ENCODE peak calls at places on chromosomes 12 and 14, in nine cellular contexts. T is EL; H is globus pallidus; P is astrocyte of the hippocampus; M is keratinocyte; K is NCI-H1417; B is stimulated activated CD8-positive, alpha-beta memory T cell treated with anti-CD3 and anti-CD28 coated beads, Interleukin-4, amount 100 ng/mL, for 1 hour; I is endothelial cell; S is fibroblast of lung. F is an unnamed sample.

GRCh38 chr12:3491938-3492867 is 1.2 kb downstream of the PRMT8 start:
- DNase-seq in P (peak; percentile 91), S (peak; percentile 53), B (no peak), T (peak; percentile 43), I (peak; percentile 87), H (no peak), M (peak; percentile 5), K (peak; percentile 85), F (no peak)

GRCh38 chr14:34853041-34853440 is 22.1 kb downstream of the BAZ1A start:
- DNase-seq in I (no peak), K (no peak), P (no peak), S (no peak), H (no peak), T (no peak), M (no peak), B (no peak), F (no peak)

GRCh38 chr14:35965425-35965824 is 139.3 kb downstream of the BRMS1L start:
- DNase-seq in T (no peak), H (peak; percentile 87), S (no peak), K (peak; percentile 63), I (no peak), M (no peak), P (peak; percentile 48), B (no peak), F (no peak)

GRCh38 chr14:85217412-85217811 is 312.5 kb upstream of the FLRT2 start:
- DNase-seq in P (peak; percentile 50), H (no peak), M (no peak), S (peak; percentile 74), I (no peak), K (peak; percentile 15), T (peak; percentile 58), B (no peak), F (no peak)

GRCh38 chr14:89165189-89165809 is 251.7 kb downstream of the FOXN3 start:
- DNase-seq in M (no peak), H (peak; percentile 42), K (no peak), B (no peak), I (peak; percentile 12), T (no peak), P (no peak), S (no peak), F (no peak)

GRCh38 chr14:69612014-69612758 is 790 bp downstream of the SUSD6 start:
- DNase-seq in H (peak; percentile 49), P (peak; percentile 48), B (no peak), T (peak; percentile 47), S (peak; percentile 29), K (peak; percentile 74), I (peak; percentile 39), M (no peak), F (no peak)

GRCh38 chr14:65224799-65225198 is 122.5 kb upstream of the MAX start:
- DNase-seq in S (no peak), P (peak; percentile 48), K (no peak), H (peak; percentile 90), T (no peak), B (no peak), I (no peak), M (no peak), F (no peak)

GRCh38 chr12:76226956-76227355 is 121.3 kb downstream of the BBS10 start:
- DNase-seq in P (no peak), H (no peak), S (no peak), T (no peak), K (no peak), I (no peak), M (peak; percentile 9), B (no peak), F (no peak)

GRCh38 chr12:70321182-70321581 is 44.9 kb upstream of the KCNMB4 start:
- DNase-seq in P (no peak), I (no peak), S (no peak), K (no peak), B (no peak), H (no peak), T (no peak), M (no peak), F (no peak)

GRCh38 chr12:109833307-109834189 is at the start of gene TRPV4:
- DNase-seq in H (no peak), I (peak; percentile 66), M (no peak), K (no peak), P (peak; percentile 62), B (no peak), S (peak; percentile 53), T (peak; percentile 34), F (no peak)

GRCh38 chr14:101557811-101558738 is 3.2 kb upstream of the DIO3 start:
- DNase-seq in M (no peak), T (no peak), S (no peak), K (no peak), H (no peak), P (no peak), I (no peak), B (no peak), F (no peak)

GRCh38 chr12:87814625-87815024 is 214.6 kb downstream of the C12orf50 start:
- DNase-seq in I (no peak), K (no peak), S (peak; percentile 85), T (no peak), H (no peak), M (no peak), B (no peak), P (peak; percentile 38), F (no peak)

GRCh38 chr14:73180385-73180805 is 44.1 kb downstream of the PSEN1 start:
- DNase-seq in S (peak; percentile 60), B (no peak), P (peak; percentile 42), K (no peak), T (peak; percentile 43), H (no peak), I (no peak), M (peak; percentile 15), F (peak; percentile 50)

GRCh38 chr12:1132309-1132708 is 141.3 kb downstream of the ERC1 start:
- DNase-seq in T (no peak), H (no peak), K (no peak), M (no peak), P (no peak), B (no peak), S (no peak), I (no peak), F (no peak)

GRCh38 chr12:49777800-49778748 is 36.7 kb downstream of the TMBIM6 start:
- DNase-seq in M (peak; percentile 26), P (peak; percentile 64), H (no peak), S (peak; percentile 20), K (peak; percentile 60), I (peak; percentile 72), T (peak; percentile 42), B (peak; percentile 66), F (no peak)

GRCh38 chr12:76697849-76698248 is 66.1 kb upstream of the ZDHHC17 start:
- DNase-seq in M (no peak), H (no peak), I (peak; percentile 35), B (no peak), T (no peak), K (no peak), S (no peak), P (no peak), F (no peak)

GRCh38 chr12:175250-175649 is 38.7 kb downstream of the SLC6A12 start:
- DNase-seq in I (no peak), P (peak; percentile 52), S (peak; percentile 17), B (no peak), H (no peak), M (no peak), K (no peak), T (no peak), F (no peak)

GRCh38 chr14:39621223-39621622 is 189.0 kb upstream of the FBXO33 start:
- DNase-seq in P (no peak), H (no peak), S (no peak), T (no peak), I (no peak), B (no peak), K (no peak), M (no peak), F (no peak)

GRCh38 chr12:47686645-47687240 is 19.1 kb downstream of the RPAP3 start:
- DNase-seq in K (peak; percentile 73), I (peak; percentile 30), S (peak; percentile 45), M (no peak), H (peak; percentile 48), P (peak; percentile 62), T (peak; percentile 43), B (no peak), F (no peak)

GRCh38 chr14:78291958-78292357 is 121.8 kb downstream of the NRXN3 start:
- DNase-seq in K (no peak), I (no peak), M (no peak), H (peak; percentile 23), B (no peak), P (peak; percentile 2), T (no peak), S (no peak), F (no peak)

GRCh38 chr12:71799105-71799504 is 40.5 kb upstream of the TBC1D15 start:
- DNase-seq in B (no peak), H (no peak), S (peak; percentile 7), M (no peak), T (peak; percentile 59), P (peak; percentile 2), I (no peak), K (no peak), F (no peak)

GRCh38 chr14:45426685-45427282 is 173.8 kb upstream of the MIS18BP1 start:
- DNase-seq in S (peak; percentile 24), M (peak; percentile 13), P (peak; percentile 57), K (peak; percentile 80), H (peak; percentile 20), B (no peak), T (peak; percentile 44), I (no peak), F (no peak)

GRCh38 chr12:69639400-69640016 is 28.8 kb upstream of the LRRC10 start:
- DNase-seq in I (peak; percentile 74), K (peak; percentile 62), H (peak; percentile 66), B (peak; percentile 5), T (peak; percentile 74), M (no peak), P (peak; percentile 84), S (peak; percentile 53), F (no peak)

GRCh38 chr14:96888158-96888557 is 91.0 kb downstream of the VRK1 start:
- DNase-seq in M (no peak), P (no peak), B (no peak), I (no peak), K (no peak), H (no peak), S (no peak), T (no peak), F (no peak)

GRCh38 chr12:124230789-124231188 is 64.1 kb upstream of the RFLNA start:
- DNase-seq in T (no peak), I (no peak), H (no peak), P (no peak), M (no peak), K (no peak), S (no peak), B (no peak), F (no peak)

GRCh38 chr12:48917857-48918537 is 7.3 kb downstream of the FKBP11 start:
- DNase-seq in H (no peak), I (no peak), P (no peak), T (no peak), M (no peak), S (no peak), B (no peak), K (no peak), F (no peak)

GRCh38 chr12:8658361-8658760 is 4.3 kb downstream of the MFAP5 start:
- DNase-seq in S (peak; percentile 98), K (no peak), T (peak; percentile 58), M (no peak), B (no peak), P (peak; percentile 92), H (no peak), I (no peak), F (no peak)

GRCh38 chr14:66572836-66573235 is 64.9 kb downstream of the GPHN start:
- DNase-seq in K (no peak), S (peak; percentile 56), T (peak; percentile 2), I (no peak), P (no peak), M (no peak), H (no peak), B (no peak), F (no peak)

GRCh38 chr12:91877022-91877421 is 268.6 kb downstream of the BTG1 start:
- DNase-seq in B (peak; percentile 64), H (peak; percentile 23), K (peak; percentile 65), P (no peak), S (peak; percentile 16), I (no peak), T (peak; percentile 9), M (no peak), F (no peak)

GRCh38 chr14:72913809-72914208 is 12.5 kb upstream of the DCAF4 start:
- DNase-seq in T (no peak), H (no peak), M (no peak), K (no peak), I (no peak), B (no peak), P (no peak), S (no peak), F (no peak)

GRCh38 chr12:4771960-4772566 is 51.9 kb downstream of the GALNT8 start:
- DNase-seq in M (no peak), I (no peak), K (no peak), B (no peak), S (peak; percentile 11), T (peak; percentile 27), H (no peak), P (no peak), F (no peak)